ENCODE peak calls at places on chromosomes 3 and 15, in ten cellular contexts. U is SHP77, S is WTC11, O is GM06990, Y is amniotic epithelial cell, N is BE2C, L is stomach, I is HL-60, G is GM23248, Q is iPS-NIHi11. D is an unnamed sample.

GRCh38 chr15:83011271-83012037 is at the start of gene C15orf40:
- DNase-seq in Y (peak), O (peak), S (peak), N (peak), I (peak), G (peak), U (peak), L (peak), Q (peak), D (peak)

GRCh38 chr15:83185561-83185960 is 22.1 kb downstream of the HDGFL3 start:
- DNase-seq in I (no peak), N (no peak), Y (no peak), G (no peak), S (no peak), L (no peak), Q (no peak), O (no peak), U (no peak), D (no peak)

GRCh38 chr3:18237251-18238005 is 187.7 kb downstream of the SATB1 start:
- DNase-seq in I (no peak), L (no peak), Y (peak), S (no peak), G (peak), O (peak), Q (no peak), N (no peak), U (no peak), D (peak)

GRCh38 chr3:138399766-138400165 is 34.6 kb upstream of the ESYT3 start:
- DNase-seq in I (no peak), L (no peak), Y (no peak), S (no peak), Q (no peak), G (no peak), N (no peak), O (no peak), U (peak), D (no peak)

GRCh38 chr3:13879102-13879945 is 547 bp downstream of the WNT7A start:
- DNase-seq in U (no peak), Q (peak), G (no peak), O (no peak), N (no peak), S (peak), I (no peak), Y (no peak), L (no peak), D (no peak)

GRCh38 chr15:59931642-59932296 is 72.3 kb upstream of the FOXB1 start:
- DNase-seq in N (no peak), L (no peak), U (no peak), Q (no peak), O (no peak), Y (no peak), G (no peak), I (no peak), S (no peak), D (no peak)

GRCh38 chr3:37295925-37296324 is 121.5 kb upstream of the LRRFIP2 start:
- DNase-seq in G (peak), N (no peak), L (no peak), I (peak), Y (peak), Q (no peak), U (no peak), O (no peak), S (no peak), D (no peak)

GRCh38 chr3:12471228-12471627 is 13.1 kb upstream of the TSEN2 start:
- DNase-seq in U (no peak), Q (no peak), G (no peak), I (no peak), S (no peak), N (no peak), L (no peak), O (no peak), Y (peak), D (peak)

GRCh38 chr15:63473999-63474809 is 30.2 kb upstream of the USP3 start:
- DNase-seq in N (peak), G (peak), O (peak), I (no peak), Q (peak), L (peak), S (peak), U (peak), Y (peak), D (peak)

GRCh38 chr15:92001307-92001706 is 147.8 kb downstream of the SLCO3A1 start:
- DNase-seq in N (no peak), S (no peak), I (no peak), G (no peak), L (no peak), Y (no peak), U (no peak), O (no peak), Q (no peak), D (no peak)

GRCh38 chr3:129505341-129505740 is 23.1 kb upstream of the RHO start:
- DNase-seq in S (no peak), N (no peak), I (no peak), U (no peak), Q (no peak), O (no peak), G (no peak), L (no peak), Y (no peak), D (no peak)

GRCh38 chr15:47577476-47577875 is 139.8 kb upstream of the SEMA6D start:
- DNase-seq in N (no peak), G (no peak), O (no peak), I (no peak), S (no peak), L (no peak), U (no peak), Y (no peak), Q (no peak), D (no peak)

GRCh38 chr3:119318871-119319270 is 24.7 kb downstream of the ARHGAP31 start:
- DNase-seq in U (no peak), Y (peak), L (no peak), I (no peak), N (no peak), G (peak), O (no peak), Q (no peak), S (no peak), D (no peak)

GRCh38 chr15:67127334-67127664 is 61.9 kb downstream of the SMAD3 start:
- DNase-seq in O (no peak), Q (no peak), N (no peak), U (no peak), G (no peak), Y (no peak), S (no peak), I (no peak), L (no peak), D (peak)

GRCh38 chr3:127062926-127063325 is 80.0 kb downstream of the PLXNA1 start:
- DNase-seq in O (no peak), Y (no peak), L (no peak), U (no peak), N (no peak), G (no peak), I (no peak), Q (no peak), S (no peak), D (no peak)

GRCh38 chr15:68307131-68307928 is 29.8 kb downstream of the FEM1B start:
- DNase-seq in U (no peak), Y (no peak), O (no peak), S (no peak), Q (no peak), I (no peak), G (no peak), L (peak), N (no peak), D (no peak)

GRCh38 chr15:88776646-88777045 is 26.6 kb upstream of the ACAN start:
- DNase-seq in Y (no peak), Q (no peak), N (no peak), I (no peak), U (no peak), L (no peak), S (no peak), O (no peak), G (no peak), D (no peak)

GRCh38 chr3:37024092-37024491 is 30.8 kb downstream of the MLH1 start:
- DNase-seq in G (peak), U (no peak), N (no peak), L (no peak), S (no peak), I (no peak), Q (no peak), O (no peak), Y (peak), D (peak)

GRCh38 chr3:106514431-106514830 is 645.6 kb upstream of the CBLB start:
- DNase-seq in L (no peak), O (no peak), S (no peak), Q (no peak), U (no peak), G (no peak), I (no peak), Y (no peak), N (no peak), D (no peak)

GRCh38 chr3:2516762-2517441 is 418.2 kb downstream of the CNTN4 start:
- DNase-seq in G (no peak), O (no peak), L (no peak), S (no peak), U (no peak), Q (no peak), Y (no peak), I (no peak), N (no peak), D (no peak)

GRCh38 chr15:101320501-101321052 is 25.5 kb upstream of the SNRPA1 start:
- DNase-seq in L (peak), O (no peak), I (peak), G (peak), Y (peak), N (no peak), S (peak), Q (peak), U (peak), D (no peak)

GRCh38 chr3:107916166-107916565 is 174.7 kb downstream of the CD47 start:
- DNase-seq in Q (no peak), Y (no peak), S (no peak), N (no peak), G (no peak), O (no peak), L (no peak), I (no peak), U (no peak), D (peak)

GRCh38 chr3:149016669-149017541 is 25.6 kb downstream of the GYG1 start:
- DNase-seq in Y (peak), N (no peak), L (no peak), G (peak), O (no peak), S (no peak), Q (no peak), U (no peak), I (no peak), D (peak)

GRCh38 chr3:31695280-31696008 is 162.7 kb downstream of the STT3B start:
- DNase-seq in G (peak), I (peak), S (peak), O (no peak), Y (no peak), L (peak), N (no peak), U (no peak), Q (peak), D (no peak)

GRCh38 chr15:67018451-67018850 is 47.0 kb upstream of the SMAD3 start:
- DNase-seq in O (no peak), G (no peak), U (no peak), Y (no peak), I (no peak), S (no peak), N (no peak), Q (no peak), L (no peak), D (no peak)

GRCh38 chr15:64090527-64090926 is 3.1 kb downstream of the CIAO2A start:
- DNase-seq in L (no peak), O (no peak), Y (no peak), Q (no peak), S (no peak), G (no peak), N (no peak), I (peak), U (no peak), D (no peak)

GRCh38 chr3:119829431-119829830 is 47.5 kb downstream of the NR1I2 start:
- DNase-seq in N (no peak), L (no peak), S (no peak), Y (no peak), O (no peak), U (no peak), Q (no peak), I (no peak), G (no peak), D (no peak)

GRCh38 chr3:20396335-20396734 is 210.3 kb upstream of the SGO1 start:
- DNase-seq in G (no peak), Y (no peak), Q (no peak), L (no peak), S (no peak), O (no peak), U (no peak), N (no peak), I (no peak), D (no peak)

GRCh38 chr15:74807302-74807701 is 5.3 kb upstream of the LMAN1L start:
- DNase-seq in O (no peak), G (no peak), Q (no peak), I (no peak), Y (no peak), S (no peak), N (no peak), U (no peak), L (no peak), D (no peak)

GRCh38 chr15:90957105-90957790 is 2.6 kb downstream of the RCCD1 start:
- DNase-seq in Y (peak), L (peak), G (peak), N (peak), I (no peak), U (no peak), Q (peak), O (no peak), S (peak), D (no peak)

GRCh38 chr15:32956006-32956405 is 238.2 kb downstream of the GREM1 start:
- DNase-seq in N (no peak), L (no peak), I (no peak), S (no peak), O (no peak), Q (peak), Y (peak), U (peak), G (peak), D (peak)

GRCh38 chr15:52256930-52257733 is 38.5 kb downstream of the MYO5C start:
- DNase-seq in I (no peak), N (no peak), Y (no peak), U (no peak), O (no peak), Q (no peak), S (no peak), L (no peak), G (peak), D (no peak)

GRCh38 chr15:25426896-25427610 is 11.8 kb downstream of the UBE3A start:
- DNase-seq in Q (no peak), O (no peak), N (no peak), Y (peak), G (no peak), I (no peak), U (no peak), L (no peak), S (no peak), D (no peak)

D was measured in RCC 7860.